ENCODE peak calls at places on chromosome 3, in four cellular contexts. One of them, this sample, is unnamed.

GRCh38 chr3:177197041-177197933 is at the start of gene TBL1XR1:
- DNase-seq in endothelial cell of umbilical vein: peak; percentile 91
- DNase-seq in HCT116: peak; percentile 82
- DNase-seq in mesenchymal stem cell: peak; percentile 93
- DNase-seq in this sample: peak; percentile 94

GRCh38 chr3:167978071-167978470 is 117.7 kb downstream of the GOLIM4 start:
- DNase-seq in HCT116: no peak
- DNase-seq in endothelial cell of umbilical vein: no peak
- DNase-seq in mesenchymal stem cell: no peak
- DNase-seq in this sample: no peak

GRCh38 chr3:195001961-195002861 is 268.7 kb downstream of the XXYLT1 start:
- DNase-seq in endothelial cell of umbilical vein: peak; percentile 80
- DNase-seq in HCT116: peak; percentile 37
- DNase-seq in mesenchymal stem cell: peak; percentile 41
- DNase-seq in this sample: peak; percentile 54

GRCh38 chr3:136075218-136075808 is 109.8 kb downstream of the PPP2R3A start:
- DNase-seq in HCT116: peak; percentile 51
- DNase-seq in endothelial cell of umbilical vein: peak; percentile 81
- DNase-seq in mesenchymal stem cell: peak; percentile 81
- DNase-seq in this sample: peak; percentile 91

GRCh38 chr3:105676621-105677300 is 192.1 kb downstream of the CBLB start:
- DNase-seq in mesenchymal stem cell: no peak
- DNase-seq in HCT116: no peak
- DNase-seq in endothelial cell of umbilical vein: no peak
- DNase-seq in this sample: no peak

GRCh38 chr3:11907667-11908660 is 61.3 kb upstream of the TAMM41 start:
- DNase-seq in endothelial cell of umbilical vein: no peak
- DNase-seq in mesenchymal stem cell: no peak
- DNase-seq in HCT116: no peak
- DNase-seq in this sample: no peak

GRCh38 chr3:48634661-48635221 is 520 bp downstream of the SLC26A6 start:
- DNase-seq in HCT116: no peak
- DNase-seq in endothelial cell of umbilical vein: peak; percentile 61
- DNase-seq in mesenchymal stem cell: peak; percentile 75
- DNase-seq in this sample: peak; percentile 75

GRCh38 chr3:61250784-61251173 is 473 bp downstream of the FHIT start:
- DNase-seq in mesenchymal stem cell: no peak
- DNase-seq in endothelial cell of umbilical vein: no peak
- DNase-seq in HCT116: peak; percentile 34
- DNase-seq in this sample: peak; percentile 27

GRCh38 chr3:128492353-128493220 is at the start of gene GATA2:
- DNase-seq in HCT116: no peak
- DNase-seq in mesenchymal stem cell: no peak
- DNase-seq in endothelial cell of umbilical vein: peak; percentile 57
- DNase-seq in this sample: peak; percentile 63

GRCh38 chr3:128490650-128491070 is 2.3 kb downstream of the GATA2 start:
- DNase-seq in endothelial cell of umbilical vein: peak; percentile 58
- DNase-seq in HCT116: no peak
- DNase-seq in mesenchymal stem cell: no peak
- DNase-seq in this sample: no peak

GRCh38 chr3:128491900-128492352 is 1.1 kb downstream of the GATA2 start:
- DNase-seq in endothelial cell of umbilical vein: peak; percentile 41
- DNase-seq in HCT116: no peak
- DNase-seq in mesenchymal stem cell: peak; percentile 58
- DNase-seq in this sample: peak; percentile 37

GRCh38 chr3:128489860-128490649 is 2.9 kb downstream of the GATA2 start:
- DNase-seq in mesenchymal stem cell: peak; percentile 49
- DNase-seq in HCT116: no peak
- DNase-seq in endothelial cell of umbilical vein: peak; percentile 77
- DNase-seq in this sample: peak; percentile 71

GRCh38 chr3:128491071-128491899 is 1.7 kb downstream of the GATA2 start:
- DNase-seq in HCT116: no peak
- DNase-seq in mesenchymal stem cell: no peak
- DNase-seq in endothelial cell of umbilical vein: peak; percentile 50
- DNase-seq in this sample: peak; percentile 49
- H3K9ac ChIP-seq in HCT116: no peak overlapping the region
- H3K9ac ChIP-seq in mesenchymal stem cell: no peak overlapping the region
- H3K9ac ChIP-seq in endothelial cell of umbilical vein: peak overlapping the region; percentile 94
- H3K9ac ChIP-seq in this sample: no peak overlapping the region

DNA sequence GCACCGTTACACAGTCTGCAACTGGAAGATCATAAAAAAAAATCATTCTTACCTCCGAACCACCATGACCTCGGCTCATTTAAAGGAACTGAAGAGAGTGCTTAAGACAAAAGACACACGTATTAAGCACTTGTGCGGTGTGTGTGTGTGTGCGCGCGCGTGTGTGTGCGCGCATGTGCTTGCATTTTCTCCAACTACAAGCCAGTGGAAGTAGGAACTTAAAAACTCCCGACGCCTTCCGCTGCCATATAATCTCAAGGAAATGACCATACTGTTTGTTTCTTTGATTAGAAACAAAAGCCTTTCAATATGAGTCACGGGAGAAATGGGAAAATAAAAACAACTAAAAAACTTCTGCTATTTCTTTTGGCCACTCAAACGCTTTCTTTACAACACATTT is 32.4 kb downstream of the FRMD4B start:
- DNase-seq in HCT116: no peak
- DNase-seq in mesenchymal stem cell: no peak
- DNase-seq in endothelial cell of umbilical vein: peak; percentile 98
- DNase-seq in this sample: no peak
- H3K4me3 ChIP-seq in HCT116: no peak overlapping the region
- H3K4me3 ChIP-seq in mesenchymal stem cell: no peak overlapping the region
- H3K4me3 ChIP-seq in endothelial cell of umbilical vein: peak overlapping the region; percentile 45
- H3K4me3 ChIP-seq in this sample: no peak overlapping the region

GRCh38 chr3:53772562-53773329 is 73.5 kb downstream of the CHDH start:
- DNase-seq in endothelial cell of umbilical vein: no peak
- DNase-seq in HCT116: no peak
- DNase-seq in mesenchymal stem cell: no peak
- DNase-seq in this sample: peak; percentile 84

GRCh38 chr3:53775018-53775417 is 71.2 kb downstream of the CHDH start:
- DNase-seq in endothelial cell of umbilical vein: no peak
- DNase-seq in mesenchymal stem cell: no peak
- DNase-seq in HCT116: no peak
- DNase-seq in this sample: no peak

GRCh38 chr3:53773330-53773583 is 73.0 kb downstream of the CHDH start:
- DNase-seq in HCT116: no peak
- DNase-seq in mesenchymal stem cell: no peak
- DNase-seq in endothelial cell of umbilical vein: no peak
- DNase-seq in this sample: no peak

GRCh38 chr3:53774414-53774813 is 71.8 kb downstream of the CHDH start:
- DNase-seq in HCT116: no peak
- DNase-seq in mesenchymal stem cell: no peak
- DNase-seq in endothelial cell of umbilical vein: no peak
- DNase-seq in this sample: no peak

GRCh38 chr3:53773586-53774368 is 72.4 kb downstream of the CHDH start:
- DNase-seq in endothelial cell of umbilical vein: no peak
- DNase-seq in mesenchymal stem cell: peak; percentile 16
- DNase-seq in HCT116: no peak
- DNase-seq in this sample: peak; percentile 92
- H3K9ac ChIP-seq in endothelial cell of umbilical vein: no peak overlapping the region
- H3K9ac ChIP-seq in mesenchymal stem cell: peak overlapping the region; percentile 72
- H3K9ac ChIP-seq in HCT116: no peak overlapping the region
- H3K9ac ChIP-seq in this sample: peak overlapping the region; percentile 51

GRCh38 chr3:138390582-138390932 is 42.2 kb downstream of the MRAS start:
- DNase-seq in endothelial cell of umbilical vein: no peak
- DNase-seq in mesenchymal stem cell: no peak
- DNase-seq in HCT116: no peak
- DNase-seq in this sample: no peak
- H3K4me3 ChIP-seq in endothelial cell of umbilical vein: no peak overlapping the region
- H3K4me3 ChIP-seq in mesenchymal stem cell: no peak overlapping the region
- H3K4me3 ChIP-seq in HCT116: peak overlapping the region; percentile 43
- H3K4me3 ChIP-seq in this sample: no peak overlapping the region

GRCh38 chr3:149339931-149340309 is 6.5 kb upstream of the TM4SF18 start:
- DNase-seq in HCT116: peak; percentile 93
- DNase-seq in mesenchymal stem cell: peak; percentile 88
- DNase-seq in endothelial cell of umbilical vein: peak; percentile 99
- DNase-seq in this sample: peak; percentile 86

GRCh38 chr3:149336925-149337324 is 3.5 kb upstream of the TM4SF18 start:
- DNase-seq in HCT116: no peak
- DNase-seq in endothelial cell of umbilical vein: no peak
- DNase-seq in mesenchymal stem cell: no peak
- DNase-seq in this sample: no peak

GRCh38 chr3:149343951-149344350 is 10.5 kb upstream of the TM4SF18 start:
- DNase-seq in mesenchymal stem cell: no peak
- DNase-seq in HCT116: no peak
- DNase-seq in endothelial cell of umbilical vein: no peak
- DNase-seq in this sample: no peak

GRCh38 chr3:149342413-149343340 is 9.2 kb upstream of the TM4SF18 start:
- DNase-seq in HCT116: no peak
- DNase-seq in endothelial cell of umbilical vein: peak; percentile 71
- DNase-seq in mesenchymal stem cell: peak; percentile 82
- DNase-seq in this sample: peak; percentile 33

GRCh38 chr3:149340310-149340933 is 7.0 kb upstream of the TM4SF18 start:
- DNase-seq in mesenchymal stem cell: no peak
- DNase-seq in HCT116: no peak
- DNase-seq in endothelial cell of umbilical vein: peak; percentile 93
- DNase-seq in this sample: peak; percentile 45
- H3K9ac ChIP-seq in mesenchymal stem cell: peak overlapping the region; percentile 84
- H3K9ac ChIP-seq in HCT116: peak overlapping the region; percentile 52
- H3K9ac ChIP-seq in endothelial cell of umbilical vein: peak overlapping the region; percentile 93
- H3K9ac ChIP-seq in this sample: peak overlapping the region; percentile 79

GRCh38 chr3:189122526-189123205 is 49.1 kb upstream of the TPRG1 start:
- DNase-seq in HCT116: no peak
- DNase-seq in mesenchymal stem cell: no peak
- DNase-seq in endothelial cell of umbilical vein: no peak
- DNase-seq in this sample: no peak
- H3K4me3 ChIP-seq in HCT116: no peak overlapping the region
- H3K4me3 ChIP-seq in mesenchymal stem cell: no peak overlapping the region
- H3K4me3 ChIP-seq in endothelial cell of umbilical vein: no peak overlapping the region
- H3K4me3 ChIP-seq in this sample: peak overlapping the region; percentile 75

GRCh38 chr3:123606527-123606926 is 21.7 kb upstream of the HACD2 start:
- DNase-seq in HCT116: no peak
- DNase-seq in endothelial cell of umbilical vein: no peak
- DNase-seq in mesenchymal stem cell: no peak
- DNase-seq in this sample: no peak
- H3K9ac ChIP-seq in HCT116: peak overlapping the region; percentile 28
- H3K9ac ChIP-seq in endothelial cell of umbilical vein: no peak overlapping the region
- H3K9ac ChIP-seq in mesenchymal stem cell: peak overlapping the region; percentile 22
- H3K9ac ChIP-seq in this sample: peak overlapping the region; percentile 46

GRCh38 chr3:184177767-184178306 is 3.2 kb downstream of the AP2M1 start:
- DNase-seq in HCT116: no peak
- DNase-seq in endothelial cell of umbilical vein: no peak
- DNase-seq in mesenchymal stem cell: no peak
- DNase-seq in this sample: no peak
- H3K4me3 ChIP-seq in HCT116: no peak overlapping the region
- H3K4me3 ChIP-seq in endothelial cell of umbilical vein: no peak overlapping the region
- H3K4me3 ChIP-seq in mesenchymal stem cell: no peak overlapping the region
- H3K4me3 ChIP-seq in this sample: peak overlapping the region; percentile 96

DNA sequence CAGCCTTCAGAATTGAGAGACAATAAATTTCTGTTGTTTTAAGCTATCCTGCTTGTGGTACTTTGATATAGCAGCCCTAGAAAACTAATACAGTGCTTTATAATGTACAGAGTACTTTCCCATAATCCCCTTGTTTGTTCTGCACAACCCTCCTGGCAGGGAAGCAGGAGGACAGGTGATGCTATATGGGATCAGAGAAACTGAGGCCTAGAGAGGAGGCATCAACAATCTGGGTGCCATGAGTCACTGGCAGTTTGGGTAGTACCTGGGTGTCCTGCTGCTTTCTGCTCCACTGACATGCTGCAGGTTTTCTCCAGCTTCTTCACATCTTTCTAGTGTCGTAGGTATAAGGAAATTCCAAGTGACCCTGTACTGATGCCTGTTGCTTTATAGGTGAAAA is 55.0 kb downstream of the CTDSPL start:
- DNase-seq in mesenchymal stem cell: no peak
- DNase-seq in endothelial cell of umbilical vein: no peak
- DNase-seq in HCT116: no peak
- DNase-seq in this sample: no peak
- H3K9ac ChIP-seq in mesenchymal stem cell: no peak overlapping the region
- H3K9ac ChIP-seq in endothelial cell of umbilical vein: no peak overlapping the region
- H3K9ac ChIP-seq in HCT116: no peak overlapping the region
- H3K9ac ChIP-seq in this sample: no peak overlapping the region